ENCODE peak calls at places on chromosomes 4 and X, in eight cellular contexts. One of them, this sample, is unnamed.

GRCh38 chr4:6563935-6564645 is 10.9 kb upstream of the MAN2B2 start:
- DNase-seq in left ventricle myocardium inferior: no peak
- DNase-seq in RCC 7860: no peak
- DNase-seq in ACHN: no peak
- DNase-seq in SW480: no peak
- DNase-seq in AG04450: no peak
- DNase-seq in epithelial cell of prostate: no peak
- DNase-seq in AML-193: no peak
- DNase-seq in this sample: no peak

GRCh38 chr4:152448806-152449205 is 87.1 kb downstream of the FBXW7 start:
- DNase-seq in SW480: no peak
- DNase-seq in AML-193: no peak
- DNase-seq in AG04450: no peak
- DNase-seq in ACHN: no peak
- DNase-seq in epithelial cell of prostate: no peak
- DNase-seq in RCC 7860: no peak
- DNase-seq in left ventricle myocardium inferior: no peak
- DNase-seq in this sample: no peak

GRCh38 chr4:40596522-40596921 is 33.1 kb downstream of the RBM47 start:
- DNase-seq in left ventricle myocardium inferior: no peak
- DNase-seq in ACHN: no peak
- DNase-seq in SW480: no peak
- DNase-seq in AG04450: no peak
- DNase-seq in RCC 7860: no peak
- DNase-seq in epithelial cell of prostate: no peak
- DNase-seq in AML-193: no peak
- DNase-seq in this sample: no peak

GRCh38 chrX:148956352-148956751 is 455.9 kb downstream of the AFF2 start:
- DNase-seq in left ventricle myocardium inferior: no peak
- DNase-seq in ACHN: no peak
- DNase-seq in epithelial cell of prostate: no peak
- DNase-seq in SW480: no peak
- DNase-seq in RCC 7860: no peak
- DNase-seq in AG04450: no peak
- DNase-seq in AML-193: no peak
- DNase-seq in this sample: no peak

GRCh38 chr4:38574559-38575333 is 89.3 kb upstream of the KLF3 start:
- DNase-seq in epithelial cell of prostate: no peak
- DNase-seq in left ventricle myocardium inferior: no peak
- DNase-seq in ACHN: peak; percentile 38
- DNase-seq in AG04450: no peak
- DNase-seq in SW480: peak; percentile 27
- DNase-seq in AML-193: peak; percentile 15
- DNase-seq in RCC 7860: no peak
- DNase-seq in this sample: no peak

GRCh38 chrX:17412692-17413091 is 37.7 kb downstream of the NHS start:
- DNase-seq in ACHN: peak; percentile 54
- DNase-seq in AG04450: peak; percentile 27
- DNase-seq in epithelial cell of prostate: no peak
- DNase-seq in left ventricle myocardium inferior: no peak
- DNase-seq in SW480: peak; percentile 40
- DNase-seq in AML-193: no peak
- DNase-seq in RCC 7860: peak; percentile 69
- DNase-seq in this sample: no peak

GRCh38 chrX:129193357-129193756 is 329.9 kb downstream of the SMARCA1 start:
- DNase-seq in AG04450: no peak
- DNase-seq in ACHN: no peak
- DNase-seq in epithelial cell of prostate: no peak
- DNase-seq in RCC 7860: no peak
- DNase-seq in AML-193: no peak
- DNase-seq in SW480: peak; percentile 19
- DNase-seq in left ventricle myocardium inferior: peak; percentile 30
- DNase-seq in this sample: no peak

GRCh38 chr4:79528241-79528706 is 120.2 kb upstream of the GK2 start:
- DNase-seq in ACHN: no peak
- DNase-seq in AG04450: no peak
- DNase-seq in SW480: peak; percentile 86
- DNase-seq in epithelial cell of prostate: peak; percentile 44
- DNase-seq in left ventricle myocardium inferior: no peak
- DNase-seq in RCC 7860: no peak
- DNase-seq in AML-193: no peak
- DNase-seq in this sample: no peak

GRCh38 chrX:135572436-135572835 is 52.0 kb downstream of the INTS6L start:
- DNase-seq in epithelial cell of prostate: no peak
- DNase-seq in left ventricle myocardium inferior: no peak
- DNase-seq in AG04450: no peak
- DNase-seq in RCC 7860: peak; percentile 4
- DNase-seq in ACHN: peak; percentile 0
- DNase-seq in AML-193: no peak
- DNase-seq in SW480: no peak
- DNase-seq in this sample: no peak

GRCh38 chrX:129618997-129619396 is 35.8 kb downstream of the APLN start:
- DNase-seq in ACHN: no peak
- DNase-seq in AG04450: no peak
- DNase-seq in epithelial cell of prostate: no peak
- DNase-seq in AML-193: no peak
- DNase-seq in SW480: no peak
- DNase-seq in left ventricle myocardium inferior: no peak
- DNase-seq in RCC 7860: no peak
- DNase-seq in this sample: no peak

GRCh38 chr4:169664615-169665014 is 44.2 kb downstream of the CLCN3 start:
- DNase-seq in epithelial cell of prostate: no peak
- DNase-seq in RCC 7860: no peak
- DNase-seq in left ventricle myocardium inferior: no peak
- DNase-seq in ACHN: no peak
- DNase-seq in AML-193: no peak
- DNase-seq in SW480: no peak
- DNase-seq in AG04450: no peak
- DNase-seq in this sample: no peak

GRCh38 chr4:119729815-119730643 is 101.4 kb upstream of the PDE5A start:
- DNase-seq in AML-193: no peak
- DNase-seq in left ventricle myocardium inferior: no peak
- DNase-seq in AG04450: peak; percentile 84
- DNase-seq in SW480: no peak
- DNase-seq in ACHN: no peak
- DNase-seq in epithelial cell of prostate: peak; percentile 65
- DNase-seq in RCC 7860: no peak
- DNase-seq in this sample: peak; percentile 84

GRCh38 chrX:144801786-144802185 is 445.5 kb upstream of the SPANXN1 start:
- DNase-seq in AML-193: no peak
- DNase-seq in AG04450: no peak
- DNase-seq in SW480: no peak
- DNase-seq in RCC 7860: peak; percentile 44
- DNase-seq in left ventricle myocardium inferior: no peak
- DNase-seq in epithelial cell of prostate: no peak
- DNase-seq in ACHN: no peak
- DNase-seq in this sample: no peak

GRCh38 chr4:41506071-41506470 is 31.9 kb upstream of the LIMCH1 start:
- DNase-seq in AML-193: no peak
- DNase-seq in ACHN: no peak
- DNase-seq in SW480: no peak
- DNase-seq in epithelial cell of prostate: no peak
- DNase-seq in left ventricle myocardium inferior: no peak
- DNase-seq in RCC 7860: peak; percentile 81
- DNase-seq in AG04450: no peak
- DNase-seq in this sample: no peak

GRCh38 chrX:1581132-1581531 is 10.3 kb upstream of the AKAP17A start:
- DNase-seq in left ventricle myocardium inferior: no peak
- DNase-seq in SW480: peak; percentile 60
- DNase-seq in ACHN: peak; percentile 36
- DNase-seq in RCC 7860: peak; percentile 54
- DNase-seq in epithelial cell of prostate: no peak
- DNase-seq in AG04450: no peak
- DNase-seq in AML-193: peak; percentile 71
- DNase-seq in this sample: no peak

GRCh38 chrX:134365923-134366322 is 94.0 kb upstream of the HPRT1 start:
- DNase-seq in RCC 7860: no peak
- DNase-seq in left ventricle myocardium inferior: no peak
- DNase-seq in AG04450: no peak
- DNase-seq in AML-193: no peak
- DNase-seq in epithelial cell of prostate: peak; percentile 27
- DNase-seq in ACHN: no peak
- DNase-seq in SW480: no peak
- DNase-seq in this sample: no peak

GRCh38 chr4:84503495-84504437 is 4.7 kb upstream of the NKX6-1 start:
- DNase-seq in AG04450: peak; percentile 21
- DNase-seq in ACHN: peak; percentile 72
- DNase-seq in SW480: peak; percentile 59
- DNase-seq in left ventricle myocardium inferior: no peak
- DNase-seq in AML-193: peak; percentile 32
- DNase-seq in epithelial cell of prostate: peak; percentile 2
- DNase-seq in RCC 7860: peak; percentile 39
- DNase-seq in this sample: no peak

GRCh38 chr4:70681730-70682129 is 6.6 kb upstream of the UTP3 start:
- DNase-seq in AG04450: no peak
- DNase-seq in RCC 7860: no peak
- DNase-seq in SW480: no peak
- DNase-seq in left ventricle myocardium inferior: no peak
- DNase-seq in epithelial cell of prostate: no peak
- DNase-seq in ACHN: no peak
- DNase-seq in AML-193: no peak
- DNase-seq in this sample: no peak

GRCh38 chrX:66760648-66761047 is 121.8 kb upstream of the EDA2R start:
- DNase-seq in RCC 7860: no peak
- DNase-seq in ACHN: no peak
- DNase-seq in epithelial cell of prostate: no peak
- DNase-seq in AG04450: no peak
- DNase-seq in SW480: no peak
- DNase-seq in AML-193: no peak
- DNase-seq in left ventricle myocardium inferior: no peak
- DNase-seq in this sample: no peak

GRCh38 chr4:120857312-120857711 is 65.2 kb downstream of the PRDM5 start:
- DNase-seq in ACHN: no peak
- DNase-seq in epithelial cell of prostate: no peak
- DNase-seq in left ventricle myocardium inferior: no peak
- DNase-seq in SW480: no peak
- DNase-seq in RCC 7860: no peak
- DNase-seq in AG04450: no peak
- DNase-seq in AML-193: no peak
- DNase-seq in this sample: no peak

GRCh38 chr4:17063870-17064269 is 165.4 kb upstream of the LDB2 start:
- DNase-seq in AML-193: no peak
- DNase-seq in left ventricle myocardium inferior: no peak
- DNase-seq in epithelial cell of prostate: no peak
- DNase-seq in AG04450: peak; percentile 47
- DNase-seq in SW480: no peak
- DNase-seq in RCC 7860: no peak
- DNase-seq in ACHN: no peak
- DNase-seq in this sample: no peak

GRCh38 chr4:20259707-20260106 is 8.0 kb downstream of the SLIT2 start:
- DNase-seq in ACHN: no peak
- DNase-seq in epithelial cell of prostate: no peak
- DNase-seq in RCC 7860: no peak
- DNase-seq in SW480: no peak
- DNase-seq in left ventricle myocardium inferior: no peak
- DNase-seq in AML-193: no peak
- DNase-seq in AG04450: no peak
- DNase-seq in this sample: no peak

GRCh38 chr4:16056681-16057400 is 27.0 kb downstream of the PROM1 start:
- DNase-seq in left ventricle myocardium inferior: no peak
- DNase-seq in AML-193: no peak
- DNase-seq in AG04450: no peak
- DNase-seq in epithelial cell of prostate: no peak
- DNase-seq in SW480: no peak
- DNase-seq in RCC 7860: no peak
- DNase-seq in ACHN: no peak
- DNase-seq in this sample: no peak

GRCh38 chr4:80619070-80619674 is 283.6 kb downstream of the CFAP299 start:
- DNase-seq in RCC 7860: no peak
- DNase-seq in SW480: peak; percentile 7
- DNase-seq in epithelial cell of prostate: no peak
- DNase-seq in AG04450: no peak
- DNase-seq in AML-193: peak; percentile 6
- DNase-seq in left ventricle myocardium inferior: no peak
- DNase-seq in ACHN: peak; percentile 23
- DNase-seq in this sample: no peak

GRCh38 chr4:85127653-85128052 is 161.2 kb upstream of the WDFY3 start:
- DNase-seq in RCC 7860: no peak
- DNase-seq in SW480: peak; percentile 37
- DNase-seq in left ventricle myocardium inferior: no peak
- DNase-seq in ACHN: peak; percentile 44
- DNase-seq in AG04450: no peak
- DNase-seq in AML-193: no peak
- DNase-seq in epithelial cell of prostate: peak; percentile 5
- DNase-seq in this sample: no peak

This sample was measured in tibial artery.